ENCODE peak calls at places on chromosomes 13 and 19, in four cellular contexts. A is BJ, E is fibroblast of lung, L is AG04450. O is an unnamed sample.
A peak's percentile ranks its signal among the peaks of the same experiment; 100 is the strongest.

GRCh38 chr13:20740021-20740420 is 33.7 kb downstream of the EEF1AKMT1 start:
- DNase-seq in A (no peak), E (no peak), L (no peak), O (no peak)

GRCh38 chr19:1852729-1853128 is 4.4 kb upstream of the REXO1 start:
- DNase-seq in A (no peak), E (no peak), L (no peak), O (no peak)

GRCh38 chr13:27851481-27851880 is 59.2 kb downstream of the GSX1 start:
- DNase-seq in A (no peak), E (no peak), L (no peak), O (no peak)

GRCh38 chr13:50248537-50249521 is 233.6 kb downstream of the KCNRG start:
- DNase-seq in A (no peak), E (no peak), L (no peak), O (no peak)

GRCh38 chr19:310141-310651 is 19.0 kb upstream of the PLPP2 start:
- DNase-seq in A (no peak), E (no peak), L (peak; percentile 20), O (no peak)

GRCh38 chr19:45591004-45591637 is 6.5 kb upstream of the OPA3 start:
- DNase-seq in A (no peak), E (peak; percentile 34), L (no peak), O (peak; percentile 71)

GRCh38 chr19:32018014-32018413 is 327.4 kb upstream of the ZNF507 start:
- DNase-seq in A (no peak), E (peak; percentile 85), L (no peak), O (no peak)

GRCh38 chr19:10286803-10287737 is at the start of gene ICAM4:
- DNase-seq in A (no peak), E (no peak), L (no peak), O (peak; percentile 37)

GRCh38 chr13:42525035-42525504 is 48.9 kb upstream of the TNFSF11 start:
- DNase-seq in A (no peak), E (peak; percentile 39), L (no peak), O (peak; percentile 24)

GRCh38 chr13:87671824-87672603 is 843 bp downstream of the SLITRK5 start:
- DNase-seq in A (no peak), E (no peak), L (no peak), O (no peak)

GRCh38 chr13:53522034-53522433 is 493.4 kb downstream of the OLFM4 start:
- DNase-seq in A (no peak), E (no peak), L (no peak), O (no peak)

GRCh38 chr13:70755411-70755810 is 647.2 kb upstream of the KLHL1 start:
- DNase-seq in A (no peak), E (no peak), L (no peak), O (no peak)

GRCh38 chr13:70758932-70759331 is 650.7 kb upstream of the KLHL1 start:
- DNase-seq in A (no peak), E (no peak), L (no peak), O (no peak)

DNA sequence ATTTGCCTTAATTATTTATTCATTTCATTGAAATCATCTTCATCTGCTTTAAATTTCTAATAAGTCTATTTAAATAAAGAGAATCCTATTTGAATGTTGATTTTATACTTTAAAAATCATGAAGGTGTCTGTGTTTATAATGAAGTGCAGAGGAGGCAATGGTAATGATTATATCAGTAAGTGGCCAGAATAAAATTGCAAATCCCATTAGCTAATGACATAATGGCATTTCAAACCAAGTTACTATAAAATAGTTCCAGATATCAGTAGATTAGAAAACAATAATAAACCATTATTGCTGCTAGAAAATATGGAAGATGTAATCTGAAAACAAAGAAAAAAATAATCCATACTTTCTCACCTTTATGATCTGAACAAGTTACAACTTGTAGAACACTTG is 647.8 kb upstream of the KLHL1 start:
- DNase-seq in A (no peak), E (no peak), L (no peak), O (no peak)
- H3K4me3 ChIP-seq in A (no peak overlapping the region), E (no peak overlapping the region), L (no peak overlapping the region), O (no peak overlapping the region)

DNA sequence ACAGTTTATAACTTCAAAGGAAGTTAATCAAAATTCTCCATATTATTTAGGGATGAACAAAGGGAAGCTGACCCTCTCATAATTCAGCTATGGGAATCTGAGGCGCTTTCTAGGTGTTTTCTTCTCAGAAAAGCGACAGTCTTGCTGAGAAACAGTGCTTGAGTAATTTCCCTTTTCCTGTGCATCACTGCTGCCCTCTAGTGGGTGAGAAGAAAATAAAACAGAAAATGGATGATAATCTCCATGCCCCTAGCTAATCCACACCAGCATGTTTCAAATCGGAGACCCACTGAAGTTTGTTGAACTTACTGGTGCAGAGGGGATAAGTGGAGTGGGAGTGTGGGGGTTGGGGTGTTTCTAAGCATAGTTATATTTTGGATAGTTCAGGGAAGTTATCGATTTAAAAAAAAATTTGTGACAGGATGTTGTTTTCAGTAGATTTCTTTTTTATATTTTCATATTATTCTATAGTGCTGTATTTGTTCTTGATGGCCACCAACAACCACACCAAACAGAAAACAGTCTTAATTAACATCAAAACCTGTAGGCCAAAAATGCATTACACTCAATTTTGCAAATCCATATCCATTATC is 21.4 kb downstream of the LCP1 start:
- DNase-seq in A (peak; percentile 4), E (peak; percentile 40), L (peak; percentile 11), O (peak; percentile 30)
- TF ChIP-seq CTCF in A (peak; percentile 74), E (peak; percentile 81), L (peak; percentile 79), O (peak; percentile 76)

GRCh38 chr19:4369109-4369887 is 25.9 kb downstream of the MPND start:
- DNase-seq in A (no peak), E (peak; percentile 56), L (no peak), O (no peak)
- H3K4me3 ChIP-seq in A (no peak overlapping the region), E (no peak overlapping the region), L (no peak overlapping the region), O (no peak overlapping the region)

GRCh38 chr19:47523473-47523872 is 8.6 kb upstream of the NAPA start:
- DNase-seq in A (no peak), E (no peak), L (no peak), O (no peak)
- TF ChIP-seq CTCF in A (no peak), E (no peak), L (no peak), O (no peak)

DNA sequence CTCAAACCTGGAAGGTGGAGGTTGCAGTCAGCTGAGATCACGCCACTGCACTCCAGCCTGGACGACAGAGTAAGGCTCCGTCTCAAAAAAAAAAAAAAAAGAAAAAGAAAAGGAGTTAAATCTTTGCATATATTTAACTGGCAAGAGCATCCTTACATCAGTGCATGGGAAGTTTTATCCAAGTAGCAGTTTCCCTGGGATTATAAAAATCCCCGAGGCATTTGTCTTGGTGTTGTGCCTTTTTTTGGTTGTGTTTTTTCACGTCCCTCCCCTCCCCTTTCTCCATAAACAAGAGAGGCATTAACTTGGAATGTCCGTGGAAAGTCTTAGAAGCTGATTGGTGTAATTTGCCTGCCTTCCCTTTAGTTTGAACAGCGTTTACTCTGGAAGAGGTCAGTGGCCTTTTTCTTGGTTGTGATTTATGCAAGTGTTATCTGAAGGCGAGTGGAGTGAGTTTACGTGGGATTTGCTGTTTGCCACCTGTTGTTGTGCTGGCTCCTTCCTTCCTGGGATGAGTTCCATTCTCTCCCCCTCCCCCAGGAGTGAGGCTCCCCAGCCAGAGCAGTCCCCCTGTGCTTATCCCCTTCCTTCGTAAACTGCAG is 7.1 kb downstream of the ACTN4 start:
- DNase-seq in A (no peak), E (peak; percentile 52), L (no peak), O (peak; percentile 57)
- H3K4me3 ChIP-seq in A (no peak overlapping the region), E (no peak overlapping the region), L (no peak overlapping the region), O (no peak overlapping the region)